ENCODE peak calls at places on chromosomes 6 and 20, in four cellular contexts. V is mammary epithelial cell, L is GM23248, S is stomach. M is an unnamed sample.
A peak's percentile ranks its signal among the peaks of the same experiment; 100 is the strongest.

GRCh38 chr6:150142304-150142656 is 564 bp upstream of the PPP1R14C start:
- DNase-seq in V (peak; percentile 92), L (peak; percentile 94), S (no peak), M (peak; percentile 64)

GRCh38 chr20:24698706-24699206 is 229.3 kb downstream of the SYNDIG1 start:
- DNase-seq in V (peak; percentile 67), L (no peak), S (peak; percentile 4), M (peak; percentile 21)

GRCh38 chr20:35171753-35172433 is at the start of gene PROCR:
- DNase-seq in V (peak; percentile 99), L (peak; percentile 94), S (peak; percentile 72), M (peak; percentile 99)

GRCh38 chr20:44309763-44310663 is 989 bp downstream of the FITM2 start:
- DNase-seq in V (peak; percentile 39), L (peak; percentile 84), S (no peak), M (no peak)

GRCh38 chr20:49278817-49279676 is 1.2 kb upstream of the ZNFX1 start:
- DNase-seq in V (no peak), L (peak; percentile 69), S (no peak), M (no peak)

GRCh38 chr6:894274-894673 is 201.3 kb upstream of the EXOC2 start:
- DNase-seq in V (no peak), L (no peak), S (no peak), M (no peak)

GRCh38 chr20:6756961-6757595 is 10.4 kb upstream of the BMP2 start:
- DNase-seq in V (no peak), L (no peak), S (no peak), M (no peak)

GRCh38 chr6:54291738-54292137 is 16.5 kb upstream of the TINAG start:
- DNase-seq in V (peak; percentile 86), L (peak; percentile 76), S (no peak), M (peak; percentile 50)

GRCh38 chr6:41278699-41279405 is 7.6 kb downstream of the TREM1 start:
- DNase-seq in V (peak; percentile 37), L (peak; percentile 54), S (peak; percentile 65), M (peak; percentile 55)

GRCh38 chr20:46342451-46343357 is 34.4 kb upstream of the CDH22 start:
- DNase-seq in V (no peak), L (no peak), S (no peak), M (no peak)

GRCh38 chr6:7267071-7267470 is 45.9 kb downstream of the SSR1 start:
- DNase-seq in V (no peak), L (no peak), S (no peak), M (no peak)

GRCh38 chr6:28349892-28350737 is at the start of gene ZKSCAN3:
- DNase-seq in V (peak; percentile 76), L (peak; percentile 90), S (peak; percentile 86), M (peak; percentile 81)

GRCh38 chr20:719816-720215 is 44.2 kb upstream of the SCRT2 start:
- DNase-seq in V (no peak), L (no peak), S (no peak), M (no peak)

GRCh38 chr20:62281161-62281933 is 21.4 kb upstream of the ADRM1 start:
- DNase-seq in V (no peak), L (no peak), S (no peak), M (no peak)

GRCh38 chr20:51532577-51533191 is 9.8 kb downstream of the NFATC2 start:
- DNase-seq in V (no peak), L (peak; percentile 86), S (no peak), M (no peak)

GRCh38 chr6:35694462-35694861 is 5.7 kb upstream of the FKBP5 start:
- DNase-seq in V (peak; percentile 60), L (peak; percentile 55), S (no peak), M (peak; percentile 64)

GRCh38 chr20:3238616-3239025 is 369 bp downstream of the SLC4A11 start:
- DNase-seq in V (peak; percentile 67), L (peak; percentile 66), S (peak; percentile 34), M (peak; percentile 83)

GRCh38 chr20:46708172-46708860 is 1.1 kb upstream of the SLC2A10 start:
- DNase-seq in V (no peak), L (no peak), S (peak; percentile 65), M (no peak)

GRCh38 chr6:148528292-148528691 is 185.7 kb downstream of the SASH1 start:
- DNase-seq in V (no peak), L (peak; percentile 33), S (no peak), M (no peak)

GRCh38 chr20:63540417-63541186 is 3.4 kb upstream of the PTK6 start:
- DNase-seq in V (no peak), L (peak; percentile 69), S (peak; percentile 50), M (no peak)

GRCh38 chr6:56145616-56146015 is 101.8 kb downstream of the COL21A1 start:
- DNase-seq in V (no peak), L (peak; percentile 28), S (no peak), M (no peak)

GRCh38 chr20:62749851-62750445 is 41.3 kb downstream of the NTSR1 start:
- DNase-seq in V (no peak), L (no peak), S (no peak), M (no peak)

GRCh38 chr6:39608652-39609345 is 116.4 kb downstream of the KIF6 start:
- DNase-seq in V (no peak), L (no peak), S (no peak), M (no peak)

GRCh38 chr6:42133926-42134325 is 8.5 kb downstream of the C6orf132 start:
- DNase-seq in V (no peak), L (no peak), S (no peak), M (no peak)

GRCh38 chr20:36591854-36592641 is 13.5 kb upstream of the RAB5IF start:
- DNase-seq in V (peak; percentile 9), L (peak; percentile 64), S (no peak), M (no peak)

GRCh38 chr6:5679696-5680494 is 326.8 kb downstream of the NRN1 start:
- DNase-seq in V (no peak), L (no peak), S (no peak), M (no peak)

DNA sequence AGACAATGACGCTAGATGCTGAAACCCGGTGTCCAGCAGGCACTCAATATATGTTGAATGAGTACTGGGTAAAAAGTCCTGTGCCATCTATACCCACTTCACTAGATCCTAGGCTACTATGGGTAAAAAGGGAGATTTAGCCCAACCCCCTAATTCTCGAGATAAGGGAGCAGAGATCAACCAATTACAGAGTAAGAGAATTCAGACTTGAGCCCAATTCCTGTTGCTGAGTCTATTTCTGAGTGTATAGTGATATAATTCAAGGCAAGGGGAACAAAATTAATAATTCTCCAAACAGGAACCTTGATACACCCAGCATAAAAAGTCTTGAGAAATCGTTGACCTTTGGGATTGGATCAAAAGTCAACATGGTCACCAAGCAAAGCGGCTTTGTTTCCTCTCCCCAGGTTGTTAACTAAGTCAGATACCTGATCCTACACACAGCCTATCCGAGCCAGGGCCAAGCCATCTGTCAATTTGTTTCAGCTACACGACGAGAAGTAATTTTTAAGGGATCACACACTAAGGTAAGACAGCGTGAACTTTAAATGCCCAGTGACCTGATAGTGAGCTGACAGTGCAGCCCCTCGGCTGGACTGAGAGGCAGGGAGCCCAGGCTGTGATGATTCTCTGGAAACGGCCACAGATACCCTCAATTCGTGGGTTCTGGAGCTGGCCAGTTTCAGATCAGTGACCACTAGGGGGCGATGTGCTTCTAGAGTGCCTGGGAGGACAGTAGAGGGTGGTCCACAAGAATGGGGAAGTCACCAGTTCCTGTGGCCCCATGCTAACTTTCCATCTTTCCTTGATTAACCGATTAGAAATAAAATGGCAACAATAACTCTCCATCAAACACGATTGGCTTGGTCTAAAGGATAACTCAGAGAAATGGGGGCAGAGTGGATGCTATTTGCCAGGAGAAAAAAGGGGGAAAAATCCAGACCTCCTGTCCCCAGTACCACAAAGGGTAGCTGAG is 46.2 kb downstream of the SLC22A23 start:
- DNase-seq in V (no peak), L (peak; percentile 71), S (peak; percentile 61), M (no peak)
- H3K27ac ChIP-seq in V (no peak overlapping the region), L (no peak overlapping the region), S (peak overlapping the region; percentile 67), M (no peak overlapping the region)

GRCh38 chr6:90186637-90187361 is 109.8 kb downstream of the BACH2 start:
- DNase-seq in V (peak; percentile 37), L (no peak), S (no peak), M (no peak)
- H3K27ac ChIP-seq in V (no peak overlapping the region), L (no peak overlapping the region), S (no peak overlapping the region), M (no peak overlapping the region)

DNA sequence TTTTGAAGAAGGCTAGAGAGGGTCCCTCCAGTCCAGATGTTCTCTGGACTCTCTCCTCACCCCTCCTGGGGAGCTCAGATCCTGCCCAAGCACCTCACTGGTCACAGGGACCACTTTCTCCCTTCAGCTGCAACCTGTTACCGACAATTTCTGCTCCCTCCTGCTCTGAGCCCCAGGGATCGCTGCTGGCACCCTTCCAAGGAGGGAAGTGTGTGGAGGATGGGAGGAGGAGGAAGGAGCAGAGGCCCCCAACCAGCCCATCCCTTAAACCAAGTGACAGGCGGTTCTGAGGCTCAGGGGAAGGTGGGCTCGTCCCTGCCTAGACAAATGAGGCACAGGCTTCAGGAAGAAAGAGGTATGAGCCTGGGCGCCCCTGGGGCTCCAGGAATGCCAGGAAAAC is 13.9 kb downstream of the PMEPA1 start:
- DNase-seq in V (no peak), L (no peak), S (no peak), M (no peak)
- H3K27ac ChIP-seq in V (peak overlapping the region; percentile 76), L (no peak overlapping the region), S (no peak overlapping the region), M (peak overlapping the region; percentile 96)

GRCh38 chr20:52972190-52972937 is at the start of gene TSHZ2:
- DNase-seq in V (peak; percentile 81), L (peak; percentile 83), S (peak; percentile 44), M (peak; percentile 61)
- H3K27ac ChIP-seq in V (peak within 1 kb of the TSS; percentile 83), L (peak within 1 kb of the TSS; percentile 47), S (peak within 1 kb of the TSS; percentile 79), M (peak within 1 kb of the TSS; percentile 72)